ENCODE peak calls at places on chromosomes 12 and 14, in eight cellular contexts. One of them, this sample, is unnamed. For H3K4me1, the result is how much of the 10 kb centered on the place peaks cover.

GRCh38 chr12:30447061-30447750 is 248.5 kb downstream of the IPO8 start:
- DNase-seq in ascending aorta: no peak
- DNase-seq in neural progenitor cell: no peak
- DNase-seq in GM23338: no peak
- DNase-seq in CD8-positive, alpha-beta memory T cell: no peak
- DNase-seq in CD4-positive, CD25-positive, alpha-beta regulatory T cell: no peak
- DNase-seq in BE2C: no peak
- DNase-seq in adrenal gland: no peak
- DNase-seq in this sample: no peak

GRCh38 chr14:36340276-36340890 is 19.9 kb upstream of the MBIP start:
- DNase-seq in GM23338: no peak
- DNase-seq in CD8-positive, alpha-beta memory T cell: no peak
- DNase-seq in adrenal gland: no peak
- DNase-seq in BE2C: no peak
- DNase-seq in ascending aorta: no peak
- DNase-seq in neural progenitor cell: no peak
- DNase-seq in CD4-positive, CD25-positive, alpha-beta regulatory T cell: no peak
- DNase-seq in this sample: no peak

GRCh38 chr12:96034631-96035282 is 630 bp downstream of the LTA4H start:
- DNase-seq in GM23338: peak
- DNase-seq in neural progenitor cell: peak
- DNase-seq in BE2C: peak
- DNase-seq in ascending aorta: no peak
- DNase-seq in CD4-positive, CD25-positive, alpha-beta regulatory T cell: no peak
- DNase-seq in adrenal gland: peak
- DNase-seq in CD8-positive, alpha-beta memory T cell: no peak
- DNase-seq in this sample: no peak

GRCh38 chr12:72010365-72010764 is 71.7 kb downstream of the TPH2 start:
- DNase-seq in adrenal gland: no peak
- DNase-seq in CD8-positive, alpha-beta memory T cell: no peak
- DNase-seq in GM23338: no peak
- DNase-seq in BE2C: no peak
- DNase-seq in CD4-positive, CD25-positive, alpha-beta regulatory T cell: no peak
- DNase-seq in neural progenitor cell: no peak
- DNase-seq in ascending aorta: no peak
- DNase-seq in this sample: no peak

GRCh38 chr12:104381721-104382480 is 74.8 kb upstream of the CHST11 start:
- DNase-seq in neural progenitor cell: peak
- DNase-seq in GM23338: peak
- DNase-seq in ascending aorta: peak
- DNase-seq in BE2C: peak
- DNase-seq in CD8-positive, alpha-beta memory T cell: peak
- DNase-seq in CD4-positive, CD25-positive, alpha-beta regulatory T cell: peak
- DNase-seq in adrenal gland: peak
- DNase-seq in this sample: peak

GRCh38 chr12:122366685-122367475 is 55.6 kb downstream of the CLIP1 start:
- DNase-seq in CD8-positive, alpha-beta memory T cell: no peak
- DNase-seq in neural progenitor cell: no peak
- DNase-seq in ascending aorta: no peak
- DNase-seq in adrenal gland: peak
- DNase-seq in GM23338: peak
- DNase-seq in CD4-positive, CD25-positive, alpha-beta regulatory T cell: no peak
- DNase-seq in BE2C: no peak
- DNase-seq in this sample: peak

GRCh38 chr14:94407906-94408305 is 19.5 kb upstream of the SERPINA1 start:
- DNase-seq in adrenal gland: no peak
- DNase-seq in CD4-positive, CD25-positive, alpha-beta regulatory T cell: no peak
- DNase-seq in GM23338: no peak
- DNase-seq in neural progenitor cell: no peak
- DNase-seq in BE2C: no peak
- DNase-seq in CD8-positive, alpha-beta memory T cell: no peak
- DNase-seq in ascending aorta: no peak
- DNase-seq in this sample: no peak

GRCh38 chr14:68807148-68807600 is 14.3 kb upstream of the ZFP36L1 start:
- DNase-seq in ascending aorta: no peak
- DNase-seq in adrenal gland: no peak
- DNase-seq in CD4-positive, CD25-positive, alpha-beta regulatory T cell: no peak
- DNase-seq in neural progenitor cell: no peak
- DNase-seq in CD8-positive, alpha-beta memory T cell: no peak
- DNase-seq in BE2C: no peak
- DNase-seq in GM23338: no peak
- DNase-seq in this sample: no peak

GRCh38 chr12:87813476-87814234 is 215.5 kb downstream of the C12orf50 start:
- DNase-seq in ascending aorta: no peak
- DNase-seq in neural progenitor cell: no peak
- DNase-seq in CD4-positive, CD25-positive, alpha-beta regulatory T cell: no peak
- DNase-seq in BE2C: no peak
- DNase-seq in adrenal gland: no peak
- DNase-seq in CD8-positive, alpha-beta memory T cell: no peak
- DNase-seq in GM23338: no peak
- DNase-seq in this sample: no peak

GRCh38 chr14:61652526-61653262 is 42.6 kb upstream of the HIF1A start:
- DNase-seq in CD4-positive, CD25-positive, alpha-beta regulatory T cell: no peak
- DNase-seq in neural progenitor cell: no peak
- DNase-seq in GM23338: no peak
- DNase-seq in ascending aorta: no peak
- DNase-seq in adrenal gland: no peak
- DNase-seq in CD8-positive, alpha-beta memory T cell: no peak
- DNase-seq in BE2C: peak
- DNase-seq in this sample: no peak

GRCh38 chr12:69108024-69108423 is 131.3 kb upstream of the CPSF6 start:
- DNase-seq in CD8-positive, alpha-beta memory T cell: no peak
- DNase-seq in BE2C: no peak
- DNase-seq in GM23338: peak
- DNase-seq in adrenal gland: no peak
- DNase-seq in neural progenitor cell: no peak
- DNase-seq in CD4-positive, CD25-positive, alpha-beta regulatory T cell: no peak
- DNase-seq in ascending aorta: no peak
- DNase-seq in this sample: no peak

GRCh38 chr14:51498411-51499227 is 153.1 kb upstream of the FRMD6 start:
- DNase-seq in neural progenitor cell: no peak
- DNase-seq in adrenal gland: no peak
- DNase-seq in ascending aorta: no peak
- DNase-seq in GM23338: no peak
- DNase-seq in CD8-positive, alpha-beta memory T cell: no peak
- DNase-seq in BE2C: no peak
- DNase-seq in CD4-positive, CD25-positive, alpha-beta regulatory T cell: no peak
- DNase-seq in this sample: no peak

GRCh38 chr12:122336015-122336946 is 70.0 kb upstream of the VPS33A start:
- DNase-seq in neural progenitor cell: peak
- DNase-seq in CD4-positive, CD25-positive, alpha-beta regulatory T cell: peak
- DNase-seq in GM23338: peak
- DNase-seq in CD8-positive, alpha-beta memory T cell: peak
- DNase-seq in adrenal gland: no peak
- DNase-seq in BE2C: peak
- DNase-seq in ascending aorta: no peak
- DNase-seq in this sample: no peak

GRCh38 chr12:47612953-47613352 is 92.9 kb downstream of the RPAP3 start:
- DNase-seq in neural progenitor cell: no peak
- DNase-seq in CD8-positive, alpha-beta memory T cell: no peak
- DNase-seq in BE2C: no peak
- DNase-seq in CD4-positive, CD25-positive, alpha-beta regulatory T cell: no peak
- DNase-seq in ascending aorta: no peak
- DNase-seq in adrenal gland: no peak
- DNase-seq in GM23338: peak
- DNase-seq in this sample: no peak

GRCh38 chr12:11650697-11651281 is 1.3 kb downstream of the ETV6 start:
- DNase-seq in CD4-positive, CD25-positive, alpha-beta regulatory T cell: no peak
- DNase-seq in neural progenitor cell: peak
- DNase-seq in ascending aorta: no peak
- DNase-seq in BE2C: no peak
- DNase-seq in adrenal gland: no peak
- DNase-seq in GM23338: no peak
- DNase-seq in CD8-positive, alpha-beta memory T cell: no peak
- DNase-seq in this sample: no peak

DNA sequence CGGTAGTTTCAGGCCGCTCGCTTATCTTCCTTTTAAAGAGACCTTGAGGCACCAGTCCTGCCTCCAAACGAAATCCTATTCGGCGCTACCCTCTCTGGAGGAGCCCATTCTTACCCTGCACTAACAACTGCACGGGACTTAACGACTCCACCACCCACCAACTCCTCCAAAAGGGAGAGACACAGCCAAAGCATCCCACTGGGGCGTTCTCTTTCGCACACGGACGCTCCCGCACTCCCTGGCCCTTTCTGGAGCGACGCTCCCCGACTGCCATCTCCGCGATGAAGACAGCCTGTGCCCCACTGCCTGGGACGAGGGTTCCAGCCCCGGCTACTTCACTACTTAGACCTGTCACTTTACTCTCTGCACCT is 648 bp downstream of the GALC start:
- DNase-seq in adrenal gland: peak
- DNase-seq in CD4-positive, CD25-positive, alpha-beta regulatory T cell: no peak
- DNase-seq in neural progenitor cell: peak
- DNase-seq in GM23338: peak
- DNase-seq in BE2C: no peak
- DNase-seq in CD8-positive, alpha-beta memory T cell: no peak
- DNase-seq in ascending aorta: no peak
- DNase-seq in this sample: no peak
- H3K4me1 ChIP-seq in adrenal gland: under half
- H3K4me1 ChIP-seq in CD4-positive, CD25-positive, alpha-beta regulatory T cell: under half
- H3K4me1 ChIP-seq in neural progenitor cell: under half
- H3K4me1 ChIP-seq in GM23338: under half
- H3K4me1 ChIP-seq in BE2C: under half
- H3K4me1 ChIP-seq in CD8-positive, alpha-beta memory T cell: under half
- H3K4me1 ChIP-seq in ascending aorta: under half
- H3K4me1 ChIP-seq in this sample: under half

DNA sequence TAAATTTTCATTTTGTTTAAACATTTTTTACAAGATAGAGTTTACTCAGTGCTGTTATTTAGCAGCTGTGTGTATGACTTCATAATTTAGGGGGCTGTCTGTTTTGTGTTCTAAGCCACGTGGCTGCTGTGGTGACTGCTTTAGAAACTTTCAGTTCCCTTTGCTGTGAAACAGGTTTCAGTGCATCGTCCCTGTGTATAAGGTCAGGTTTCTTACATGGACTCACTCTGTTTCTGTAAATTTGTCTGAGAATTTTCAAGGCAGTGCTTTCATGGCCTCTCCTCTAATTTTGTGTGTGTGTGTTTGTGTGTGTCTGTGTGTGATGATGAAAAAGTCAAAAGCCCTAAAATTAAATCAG is 32.4 kb downstream of the BICD1 start:
- DNase-seq in CD4-positive, CD25-positive, alpha-beta regulatory T cell: peak
- DNase-seq in BE2C: no peak
- DNase-seq in adrenal gland: no peak
- DNase-seq in neural progenitor cell: peak
- DNase-seq in ascending aorta: no peak
- DNase-seq in CD8-positive, alpha-beta memory T cell: no peak
- DNase-seq in GM23338: peak
- DNase-seq in this sample: no peak
- H3K4me3 ChIP-seq in CD4-positive, CD25-positive, alpha-beta regulatory T cell: peak
- H3K4me3 ChIP-seq in BE2C: no peak
- H3K4me3 ChIP-seq in adrenal gland: peak
- H3K4me3 ChIP-seq in neural progenitor cell: peak
- H3K4me3 ChIP-seq in ascending aorta: peak
- H3K4me3 ChIP-seq in CD8-positive, alpha-beta memory T cell: peak
- H3K4me3 ChIP-seq in GM23338: peak
- H3K4me3 ChIP-seq in this sample: no peak

GRCh38 chr12:52201520-52201839 is 9.7 kb upstream of the KRT80 start:
- DNase-seq in GM23338: no peak
- DNase-seq in adrenal gland: no peak
- DNase-seq in neural progenitor cell: no peak
- DNase-seq in CD4-positive, CD25-positive, alpha-beta regulatory T cell: no peak
- DNase-seq in BE2C: peak
- DNase-seq in ascending aorta: no peak
- DNase-seq in CD8-positive, alpha-beta memory T cell: no peak
- DNase-seq in this sample: no peak
- H3K4me1 ChIP-seq in GM23338: under half
- H3K4me1 ChIP-seq in adrenal gland: under half
- H3K4me1 ChIP-seq in neural progenitor cell: under half
- H3K4me1 ChIP-seq in CD4-positive, CD25-positive, alpha-beta regulatory T cell: under half
- H3K4me1 ChIP-seq in BE2C: half or more
- H3K4me1 ChIP-seq in ascending aorta: under half
- H3K4me1 ChIP-seq in CD8-positive, alpha-beta memory T cell: under half
- H3K4me1 ChIP-seq in this sample: under half

DNA sequence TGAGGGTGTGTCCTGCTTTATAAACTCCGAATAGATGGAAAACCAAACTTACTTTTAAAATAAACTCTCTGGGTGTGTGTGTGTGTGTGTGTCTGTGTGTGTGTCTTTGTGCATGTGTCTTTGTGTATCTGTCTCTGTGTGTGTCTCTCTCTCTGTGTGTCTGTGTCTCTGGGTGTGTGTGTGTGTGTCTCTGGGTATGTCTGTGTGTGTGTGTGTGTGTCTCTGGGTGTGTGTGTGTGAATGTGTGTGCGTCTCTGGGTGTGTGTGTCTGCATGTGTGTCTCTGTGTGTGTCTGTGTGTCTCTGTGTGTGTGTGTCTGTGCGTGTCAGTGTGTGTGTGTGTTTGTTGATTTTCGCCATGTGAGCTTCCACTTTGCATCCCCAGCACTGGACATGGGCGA is 9.2 kb downstream of the RAN start:
- DNase-seq in CD4-positive, CD25-positive, alpha-beta regulatory T cell: no peak
- DNase-seq in ascending aorta: no peak
- DNase-seq in adrenal gland: no peak
- DNase-seq in BE2C: no peak
- DNase-seq in neural progenitor cell: no peak
- DNase-seq in CD8-positive, alpha-beta memory T cell: no peak
- DNase-seq in GM23338: no peak
- DNase-seq in this sample: no peak
- H3K4me3 ChIP-seq in CD4-positive, CD25-positive, alpha-beta regulatory T cell: no peak
- H3K4me3 ChIP-seq in ascending aorta: no peak
- H3K4me3 ChIP-seq in adrenal gland: no peak
- H3K4me3 ChIP-seq in BE2C: no peak
- H3K4me3 ChIP-seq in neural progenitor cell: no peak
- H3K4me3 ChIP-seq in CD8-positive, alpha-beta memory T cell: no peak
- H3K4me3 ChIP-seq in GM23338: no peak
- H3K4me3 ChIP-seq in this sample: no peak

DNA sequence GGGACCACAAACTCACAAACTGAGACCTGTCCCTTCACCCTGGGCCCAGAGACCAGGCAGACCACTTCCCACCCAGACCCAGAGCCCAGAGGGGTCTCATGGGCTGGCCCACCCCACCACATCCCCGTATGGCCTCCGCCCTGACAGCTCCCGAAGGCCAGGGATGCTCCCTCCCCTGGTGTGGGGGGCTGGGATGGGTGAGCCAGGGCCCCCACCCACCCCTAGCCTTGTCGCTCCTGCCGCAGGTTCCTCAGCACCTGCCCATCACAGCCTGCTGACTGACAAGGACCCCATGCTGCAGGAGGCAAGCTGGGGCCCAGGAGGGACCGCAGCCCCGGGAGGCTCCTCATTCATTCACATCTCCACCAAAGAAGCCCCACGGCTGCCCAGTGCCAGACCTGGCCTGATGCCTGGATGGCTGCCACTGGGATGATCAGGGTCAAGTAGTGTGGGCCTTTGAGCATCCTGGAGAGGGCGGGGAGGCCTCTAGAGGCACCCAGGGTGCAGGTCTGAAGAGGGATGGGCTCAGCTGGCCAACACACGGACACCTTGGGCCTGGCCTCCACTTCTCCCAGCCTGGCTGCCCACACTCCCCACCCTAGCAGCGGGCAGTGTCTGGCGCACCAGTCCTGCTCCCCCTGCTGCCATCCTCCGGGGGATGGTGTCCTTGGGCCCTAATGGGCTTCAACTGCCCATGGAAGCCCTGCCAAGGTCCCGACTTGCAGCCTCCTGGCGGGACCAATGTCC is 24.7 kb upstream of the GPR132 start:
- DNase-seq in CD4-positive, CD25-positive, alpha-beta regulatory T cell: no peak
- DNase-seq in GM23338: no peak
- DNase-seq in BE2C: no peak
- DNase-seq in adrenal gland: no peak
- DNase-seq in ascending aorta: no peak
- DNase-seq in neural progenitor cell: no peak
- DNase-seq in CD8-positive, alpha-beta memory T cell: no peak
- DNase-seq in this sample: no peak
- H3K4me1 ChIP-seq in CD4-positive, CD25-positive, alpha-beta regulatory T cell: under half
- H3K4me1 ChIP-seq in GM23338: under half
- H3K4me1 ChIP-seq in BE2C: under half
- H3K4me1 ChIP-seq in adrenal gland: under half
- H3K4me1 ChIP-seq in ascending aorta: under half
- H3K4me1 ChIP-seq in neural progenitor cell: under half
- H3K4me1 ChIP-seq in CD8-positive, alpha-beta memory T cell: under half
- H3K4me1 ChIP-seq in this sample: under half

GRCh38 chr14:59155886-59156285 is 32.6 kb upstream of the DAAM1 start:
- DNase-seq in CD8-positive, alpha-beta memory T cell: no peak
- DNase-seq in CD4-positive, CD25-positive, alpha-beta regulatory T cell: no peak
- DNase-seq in ascending aorta: no peak
- DNase-seq in BE2C: no peak
- DNase-seq in neural progenitor cell: no peak
- DNase-seq in GM23338: peak
- DNase-seq in adrenal gland: no peak
- DNase-seq in this sample: no peak
- H3K4me3 ChIP-seq in CD8-positive, alpha-beta memory T cell: no peak
- H3K4me3 ChIP-seq in CD4-positive, CD25-positive, alpha-beta regulatory T cell: no peak
- H3K4me3 ChIP-seq in ascending aorta: no peak
- H3K4me3 ChIP-seq in BE2C: no peak
- H3K4me3 ChIP-seq in neural progenitor cell: no peak
- H3K4me3 ChIP-seq in GM23338: no peak
- H3K4me3 ChIP-seq in adrenal gland: no peak
- H3K4me3 ChIP-seq in this sample: no peak

This sample was measured in iPS DF 6.9.